ENCODE peak calls at places on chromosome 12, in six cellular contexts. Q is HCT116; G is cardiac muscle cell; Y is CD8-positive, alpha-beta T cell; N is neuronal stem cell; P is GM23248. C is an unnamed sample.

GRCh38 chr12:44379827-44380226 is 496.3 kb downstream of the NELL2 start:
- DNase-seq in Q (no peak), G (no peak), Y (no peak), N (peak; percentile 3), P (no peak), C (peak; percentile 2)

GRCh38 chr12:39102474-39103209 is 197.3 kb upstream of the CPNE8 start:
- DNase-seq in Q (no peak), G (peak; percentile 41), Y (no peak), N (no peak), P (peak; percentile 81), C (no peak)

GRCh38 chr12:29537292-29537691 is 39.8 kb upstream of the OVCH1 start:
- DNase-seq in Q (no peak), G (no peak), Y (no peak), N (no peak), P (no peak), C (no peak)

GRCh38 chr12:7103837-7104236 is 5.2 kb downstream of the C1RL start:
- DNase-seq in Q (no peak), G (no peak), Y (no peak), N (no peak), P (no peak), C (no peak)

GRCh38 chr12:53543539-53543938 is 36.3 kb upstream of the NPFF start:
- DNase-seq in Q (peak; percentile 37), G (peak; percentile 84), Y (peak; percentile 6), N (peak; percentile 26), P (peak; percentile 89), C (peak; percentile 75)

GRCh38 chr12:21677622-21678277 is 20.1 kb upstream of the LDHB start:
- DNase-seq in Q (no peak), G (no peak), Y (no peak), N (no peak), P (no peak), C (no peak)

GRCh38 chr12:128682542-128683315 is 141.0 kb downstream of the SLC15A4 start:
- DNase-seq in Q (no peak), G (no peak), Y (no peak), N (no peak), P (no peak), C (no peak)

GRCh38 chr12:27332407-27333310 is at the start of gene BMAL2:
- DNase-seq in Q (no peak), G (peak; percentile 57), Y (no peak), N (peak; percentile 56), P (peak; percentile 74), C (peak; percentile 91)

GRCh38 chr12:85733441-85733840 is 102.8 kb downstream of the RASSF9 start:
- DNase-seq in Q (no peak), G (peak; percentile 62), Y (no peak), N (no peak), P (peak; percentile 61), C (no peak)

GRCh38 chr12:55619352-55620138 is 17.1 kb upstream of the OR10P1 start:
- DNase-seq in Q (peak; percentile 91), G (peak; percentile 94), Y (no peak), N (peak; percentile 92), P (peak; percentile 91), C (peak; percentile 73)

GRCh38 chr12:34397591-34398365 is 375.5 kb downstream of the ALG10 start:
- DNase-seq in Q (no peak), G (no peak), Y (no peak), N (no peak), P (no peak), C (peak; percentile 4)

GRCh38 chr12:5637698-5638097 is 205.8 kb downstream of the NTF3 start:
- DNase-seq in Q (no peak), G (no peak), Y (no peak), N (no peak), P (no peak), C (no peak)

GRCh38 chr12:70267550-70267949 is 24.3 kb downstream of the CNOT2 start:
- DNase-seq in Q (no peak), G (peak; percentile 52), Y (no peak), N (no peak), P (peak; percentile 26), C (no peak)

GRCh38 chr12:49920241-49920914 is 16.7 kb upstream of the FAIM2 start:
- DNase-seq in Q (no peak), G (peak; percentile 91), Y (no peak), N (no peak), P (peak; percentile 81), C (no peak)

GRCh38 chr12:106108187-106108816 is 30.5 kb downstream of the NUAK1 start:
- DNase-seq in Q (no peak), G (peak; percentile 91), Y (no peak), N (no peak), P (peak; percentile 72), C (peak; percentile 47)

GRCh38 chr12:4763549-4763948 is 43.3 kb downstream of the GALNT8 start:
- DNase-seq in Q (peak; percentile 45), G (peak; percentile 22), Y (no peak), N (peak; percentile 61), P (no peak), C (peak; percentile 91)

GRCh38 chr12:132310181-132311040 is 19.0 kb downstream of the GALNT9 start:
- DNase-seq in Q (no peak), G (peak; percentile 24), Y (no peak), N (no peak), P (peak; percentile 49), C (no peak)

GRCh38 chr12:102957339-102958050 is at the start of gene ASCL1:
- DNase-seq in Q (no peak), G (peak; percentile 43), Y (no peak), N (no peak), P (peak; percentile 58), C (peak; percentile 86)

GRCh38 chr12:49959570-49960473 is 1.9 kb upstream of the AQP5 start:
- DNase-seq in Q (peak; percentile 50), G (peak; percentile 77), Y (no peak), N (peak; percentile 60), P (no peak), C (peak; percentile 88)

GRCh38 chr12:26290560-26290959 is 95.2 kb downstream of the SSPN start:
- DNase-seq in Q (no peak), G (no peak), Y (no peak), N (no peak), P (no peak), C (no peak)

GRCh38 chr12:93322784-93323183 is 54.9 kb upstream of the NUDT4 start:
- DNase-seq in Q (no peak), G (no peak), Y (no peak), N (no peak), P (peak; percentile 64), C (no peak)

GRCh38 chr12:41645624-41646023 is 457.5 kb downstream of the PDZRN4 start:
- DNase-seq in Q (no peak), G (no peak), Y (no peak), N (no peak), P (no peak), C (no peak)

GRCh38 chr12:106976013-106976658 is 10.8 kb downstream of the MTERF2 start:
- DNase-seq in Q (no peak), G (peak; percentile 85), Y (no peak), N (no peak), P (peak; percentile 52), C (no peak)

GRCh38 chr12:89235189-89235993 is 116.9 kb downstream of the DUSP6 start:
- DNase-seq in Q (no peak), G (no peak), Y (no peak), N (no peak), P (no peak), C (no peak)

GRCh38 chr12:124754949-124755800 is 108.5 kb downstream of the SCARB1 start:
- DNase-seq in Q (no peak), G (peak; percentile 98), Y (no peak), N (no peak), P (peak; percentile 84), C (peak; percentile 83)

GRCh38 chr12:10227648-10228047 is 15.0 kb downstream of the GABARAPL1 start:
- DNase-seq in Q (no peak), G (no peak), Y (no peak), N (no peak), P (no peak), C (no peak)

GRCh38 chr12:115885040-115885439 is 392.5 kb downstream of the MED13L start:
- DNase-seq in Q (no peak), G (no peak), Y (no peak), N (no peak), P (no peak), C (no peak)

GRCh38 chr12:120257041-120257821 is 8.3 kb downstream of the PXN start:
- DNase-seq in Q (no peak), G (peak; percentile 97), Y (no peak), N (no peak), P (peak; percentile 97), C (peak; percentile 57)
- H3K4me3 ChIP-seq in Q (no peak overlapping the region), G (no peak overlapping the region), Y (no peak overlapping the region), N (no peak overlapping the region), P (peak overlapping the region; percentile 53), C (no peak overlapping the region)

DNA sequence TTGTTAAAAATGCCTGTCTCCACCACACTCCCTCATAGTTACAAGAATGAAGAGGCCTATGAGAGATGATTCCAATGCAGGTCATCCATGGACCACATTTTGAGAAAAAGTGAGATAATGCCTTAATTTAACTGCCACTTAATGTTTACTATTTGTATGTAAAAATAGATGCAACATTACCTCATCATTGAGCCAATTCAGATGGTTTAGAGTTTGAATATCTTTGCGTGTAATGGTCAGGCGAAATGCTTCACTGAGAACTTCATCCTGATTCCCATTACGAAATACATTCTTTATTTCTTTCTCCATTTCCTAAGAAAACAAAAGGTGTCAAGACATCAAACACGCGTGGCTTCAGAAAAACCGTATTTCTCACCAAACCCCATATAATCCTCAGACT is 42.3 kb downstream of the SENP1 start:
- DNase-seq in Q (no peak), G (no peak), Y (no peak), N (no peak), P (no peak), C (no peak)
- H3K36me3 ChIP-seq in Q (peaks cover 72% of the 10 kb centered on the region), G (peaks cover 52% of the 10 kb centered on the region), Y (peaks cover 40% of the 10 kb centered on the region), N (peaks cover 6% of the 10 kb centered on the region), P (peaks cover 68% of the 10 kb centered on the region), C (peaks cover 8% of the 10 kb centered on the region)

GRCh38 chr12:52229836-52230343 is 3.2 kb upstream of the KRT7 start:
- DNase-seq in Q (no peak), G (no peak), Y (no peak), N (no peak), P (no peak), C (no peak)
- H3K27me3 ChIP-seq in Q (no peaks in the 10 kb centered on the region), G (peaks cover 92% of the 10 kb centered on the region), Y (peaks cover 5% of the 10 kb centered on the region), N (peaks cover 55% of the 10 kb centered on the region), P (no peaks in the 10 kb centered on the region), C (peaks cover 32% of the 10 kb centered on the region)

GRCh38 chr12:68815928-68816800 is 8.2 kb downstream of the MDM2 start:
- DNase-seq in Q (no peak), G (no peak), Y (no peak), N (no peak), P (no peak), C (no peak)

GRCh38 chr12:68813242-68813593 is 5.2 kb downstream of the MDM2 start:
- DNase-seq in Q (no peak), G (no peak), Y (no peak), N (no peak), P (no peak), C (no peak)

GRCh38 chr12:68815232-68815927 is 7.4 kb downstream of the MDM2 start:
- DNase-seq in Q (no peak), G (no peak), Y (no peak), N (no peak), P (no peak), C (no peak)

GRCh38 chr12:68812553-68813241 is 4.7 kb downstream of the MDM2 start:
- DNase-seq in Q (no peak), G (no peak), Y (no peak), N (no peak), P (no peak), C (no peak)

GRCh38 chr12:68814490-68815231 is 6.7 kb downstream of the MDM2 start:
- DNase-seq in Q (no peak), G (no peak), Y (no peak), N (no peak), P (no peak), C (no peak)
- H3K4me3 ChIP-seq in Q (no peak overlapping the region), G (no peak overlapping the region), Y (no peak overlapping the region), N (no peak overlapping the region), P (no peak overlapping the region), C (no peak overlapping the region)

GRCh38 chr12:57512665-57513064 is 7.6 kb downstream of the DDIT3 start:
- DNase-seq in Q (no peak), G (no peak), Y (no peak), N (no peak), P (no peak), C (no peak)
- H3K36me3 ChIP-seq in Q (peaks cover 49% of the 10 kb centered on the region), G (peaks cover 70% of the 10 kb centered on the region), Y (peaks cover 61% of the 10 kb centered on the region), N (peaks cover 47% of the 10 kb centered on the region), P (peaks cover 76% of the 10 kb centered on the region), C (peaks cover 60% of the 10 kb centered on the region)

C was measured in H7.